ENCODE peak calls at places on chromosomes 13 and 19, in nine cellular contexts. B is hippocampal formation; K is NCI-H345; Y is B cell; E is activated CD4-positive, alpha-beta T cell treated with anti-CD3 and anti-CD28 coated beads, Interleukin-2, amount 50 U/mL, for 48 hours; C is iris pigment epithelial cell; D is Daoy; F is uterus; Z is aorta. X is an unnamed sample.

GRCh38 chr19:17243340-17243853 is 2.3 kb downstream of the NR2F6 start:
- DNase-seq in B (no peak), K (no peak), Y (no peak), E (no peak), C (no peak), D (no peak), F (no peak), Z (no peak), X (no peak)

GRCh38 chr13:36685912-36686311 is 12.1 kb downstream of the SERTM1 start:
- DNase-seq in B (no peak), K (no peak), Y (no peak), E (no peak), C (peak; percentile 49), D (peak; percentile 32), F (peak; percentile 27), Z (no peak), X (peak; percentile 30)

GRCh38 chr19:40283414-40284250 is 1.5 kb downstream of the AKT2 start:
- DNase-seq in B (no peak), K (no peak), Y (no peak), E (no peak), C (peak; percentile 27), D (no peak), F (no peak), Z (peak; percentile 68), X (no peak)

GRCh38 chr19:11658954-11659353 is 61.7 kb downstream of the ZNF627 start:
- DNase-seq in B (no peak), K (no peak), Y (no peak), E (no peak), C (no peak), D (peak; percentile 5), F (no peak), Z (no peak), X (no peak)

GRCh38 chr13:59829690-59830089 is 334.0 kb downstream of the DIAPH3 start:
- DNase-seq in B (no peak), K (no peak), Y (no peak), E (no peak), C (no peak), D (no peak), F (no peak), Z (no peak), X (no peak)

GRCh38 chr19:15108845-15109767 is 1.9 kb downstream of the SYDE1 start:
- DNase-seq in B (no peak), K (no peak), Y (no peak), E (no peak), C (no peak), D (no peak), F (no peak), Z (peak; percentile 78), X (no peak)

GRCh38 chr13:80529734-80530133 is 188.8 kb upstream of the SPRY2 start:
- DNase-seq in B (no peak), K (no peak), Y (no peak), E (no peak), C (peak; percentile 65), D (no peak), F (no peak), Z (no peak), X (no peak)

GRCh38 chr19:49362926-49363264 is 679 bp upstream of the TEAD2 start:
- DNase-seq in B (no peak), K (no peak), Y (no peak), E (no peak), C (peak; percentile 34), D (peak; percentile 57), F (peak; percentile 65), Z (peak; percentile 84), X (no peak)

GRCh38 chr19:17671906-17672305 is 16.2 kb downstream of the UNC13A start:
- DNase-seq in B (no peak), K (no peak), Y (no peak), E (peak; percentile 40), C (peak; percentile 67), D (peak; percentile 67), F (no peak), Z (no peak), X (no peak)

GRCh38 chr13:75788494-75788991 is 152.4 kb downstream of the LMO7 start:
- DNase-seq in B (no peak), K (no peak), Y (no peak), E (no peak), C (peak; percentile 94), D (peak; percentile 7), F (no peak), Z (no peak), X (no peak)

GRCh38 chr19:4161415-4162077 is 8.1 kb downstream of the CREB3L3 start:
- DNase-seq in B (no peak), K (no peak), Y (no peak), E (no peak), C (no peak), D (no peak), F (no peak), Z (no peak), X (no peak)

GRCh38 chr19:41265376-41266153 is 1.4 kb downstream of the HNRNPUL1 start:
- DNase-seq in B (no peak), K (no peak), Y (no peak), E (peak; percentile 18), C (peak; percentile 51), D (peak; percentile 28), F (no peak), Z (no peak), X (no peak)

GRCh38 chr13:25286308-25286968 is 850 bp downstream of the MTMR6 start:
- DNase-seq in B (peak; percentile 31), K (peak; percentile 17), Y (peak; percentile 63), E (peak; percentile 31), C (peak; percentile 55), D (peak; percentile 44), F (no peak), Z (no peak), X (no peak)

GRCh38 chr13:110426745-110427144 is 119.7 kb downstream of the COL4A2 start:
- DNase-seq in B (no peak), K (peak; percentile 38), Y (no peak), E (no peak), C (no peak), D (no peak), F (no peak), Z (no peak), X (no peak)

GRCh38 chr13:50936681-50937080 is 27.1 kb downstream of the RNASEH2B start:
- DNase-seq in B (no peak), K (no peak), Y (no peak), E (no peak), C (peak; percentile 54), D (no peak), F (no peak), Z (no peak), X (no peak)

GRCh38 chr13:20461481-20461859 is 64.2 kb downstream of the CRYL1 start:
- DNase-seq in B (no peak), K (no peak), Y (no peak), E (peak; percentile 37), C (peak; percentile 67), D (peak; percentile 54), F (no peak), Z (no peak), X (no peak)

GRCh38 chr13:111372651-111373425 is 52.4 kb downstream of the TEX29 start:
- DNase-seq in B (no peak), K (no peak), Y (no peak), E (no peak), C (no peak), D (no peak), F (no peak), Z (no peak), X (no peak)

GRCh38 chr13:42327725-42328124 is 55.8 kb downstream of the AKAP11 start:
- DNase-seq in B (no peak), K (no peak), Y (no peak), E (no peak), C (no peak), D (no peak), F (no peak), Z (no peak), X (no peak)

GRCh38 chr19:48418317-48419064 is 25.0 kb downstream of the GRIN2D start:
- DNase-seq in B (no peak), K (no peak), Y (no peak), E (no peak), C (no peak), D (peak; percentile 81), F (no peak), Z (no peak), X (no peak)

GRCh38 chr13:43720780-43721397 is 65.9 kb downstream of the ENOX1 start:
- DNase-seq in B (no peak), K (no peak), Y (no peak), E (no peak), C (peak; percentile 24), D (no peak), F (no peak), Z (no peak), X (no peak)

GRCh38 chr13:47672982-47673670 is 327.9 kb downstream of the SUCLA2 start:
- DNase-seq in B (no peak), K (no peak), Y (no peak), E (no peak), C (peak; percentile 79), D (no peak), F (no peak), Z (no peak), X (no peak)

GRCh38 chr13:100230813-100231575 is 142.1 kb downstream of the PCCA start:
- DNase-seq in B (no peak), K (no peak), Y (no peak), E (no peak), C (no peak), D (no peak), F (no peak), Z (no peak), X (no peak)

GRCh38 chr19:33580645-33581037 is 41.1 kb upstream of the CHST8 start:
- DNase-seq in B (no peak), K (no peak), Y (no peak), E (no peak), C (no peak), D (peak; percentile 16), F (no peak), Z (no peak), X (no peak)